ENCODE peak calls at places on chromosomes 1 and 21, in six cellular contexts. M is ovary, U is testis, H is suprapubic skin, Q is dorsolateral prefrontal cortex, C is heart right ventricle. N is an unnamed sample.

GRCh38 chr1:15433471-15433870 is 4.8 kb upstream of the CTRC start:
- DNase-seq in H (no peak), Q (no peak), C (no peak), U (no peak), M (no peak), N (no peak)

GRCh38 chr1:207713529-207713928 is 38.3 kb upstream of the CD46 start:
- DNase-seq in M (no peak), C (no peak), U (no peak), Q (no peak), H (no peak), N (no peak)

GRCh38 chr1:12069616-12070244 is 6.6 kb downstream of the TNFRSF8 start:
- DNase-seq in H (no peak), Q (no peak), C (no peak), M (no peak), U (no peak), N (no peak)

GRCh38 chr1:30807318-30808066 is 49.9 kb upstream of the LAPTM5 start:
- DNase-seq in H (no peak), U (peak), M (peak), Q (no peak), C (peak), N (no peak)

GRCh38 chr1:171434717-171435346 is 50.5 kb upstream of the PRRC2C start:
- DNase-seq in M (no peak), U (no peak), H (no peak), Q (no peak), C (no peak), N (no peak)

GRCh38 chr1:29574871-29575270 is 338.5 kb downstream of the PTPRU start:
- DNase-seq in M (no peak), Q (no peak), U (no peak), H (no peak), C (no peak), N (no peak)

GRCh38 chr1:217275617-217276398 is 355.1 kb downstream of the GPATCH2 start:
- DNase-seq in M (no peak), Q (no peak), C (no peak), H (no peak), U (no peak), N (no peak)

GRCh38 chr1:183023601-183024351 is 556 bp downstream of the LAMC1 start:
- DNase-seq in M (peak), C (peak), Q (peak), U (peak), H (peak), N (peak)

GRCh38 chr1:206979379-206980043 is 9.3 kb upstream of the FCAMR start:
- DNase-seq in M (no peak), U (no peak), C (no peak), Q (no peak), H (no peak), N (no peak)

GRCh38 chr1:68010094-68010493 is 40.3 kb downstream of the DIRAS3 start:
- DNase-seq in M (no peak), Q (no peak), U (no peak), C (no peak), H (no peak), N (no peak)

GRCh38 chr1:58204284-58204683 is 342.2 kb downstream of the OMA1 start:
- DNase-seq in U (no peak), M (no peak), H (no peak), C (no peak), Q (no peak), N (no peak)

GRCh38 chr1:60571811-60572210 is 498.2 kb upstream of the C1orf87 start:
- DNase-seq in M (no peak), Q (no peak), U (no peak), C (no peak), H (no peak), N (no peak)

GRCh38 chr1:156746716-156747631 is 4.5 kb downstream of the HDGF start:
- DNase-seq in U (peak), M (peak), H (peak), C (peak), Q (peak), N (peak)
- TF ChIP-seq CTCF in U (no peak), M (no peak), H (peak), C (no peak), Q (no peak), N (peak)

GRCh38 chr1:248243204-248243603 is 12.0 kb downstream of the OR2M4 start:
- DNase-seq in U (peak), Q (peak), C (peak), M (no peak), H (no peak), N (no peak)
- TF ChIP-seq CTCF in U (peak), Q (peak), C (no peak), M (no peak), H (peak), N (peak)

DNA sequence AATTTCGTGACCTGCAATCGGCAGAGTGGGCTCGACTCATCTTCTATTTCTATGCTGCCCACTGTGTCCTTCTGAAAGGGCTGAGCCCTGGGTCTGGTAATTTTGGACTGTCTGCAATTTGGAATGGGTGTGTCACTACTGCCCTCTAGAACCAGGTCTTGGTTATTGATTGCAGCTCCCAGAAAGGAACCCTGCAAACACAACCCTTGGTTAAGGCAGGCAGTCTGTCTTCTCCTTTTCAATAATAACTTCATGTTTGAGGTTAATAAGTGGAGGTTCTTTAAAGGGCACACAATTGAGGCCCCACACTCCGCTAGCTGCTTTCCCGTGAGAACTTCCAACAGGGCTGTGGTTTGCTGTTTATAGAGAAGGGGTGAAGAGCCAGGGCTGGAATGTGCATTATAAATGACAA is 79.9 kb upstream of the LYST start:
- DNase-seq in H (no peak), U (no peak), C (no peak), M (no peak), Q (no peak), N (no peak)
- TF ChIP-seq CTCF in H (no peak), U (no peak), C (no peak), M (no peak), Q (no peak), N (no peak)

GRCh38 chr21:15430023-15430422 is 299.8 kb upstream of the USP25 start:
- DNase-seq in M (no peak), U (no peak), Q (no peak), C (no peak), H (no peak), N (no peak)

GRCh38 chr21:15433091-15433490 is 296.7 kb upstream of the USP25 start:
- DNase-seq in H (no peak), C (no peak), M (no peak), Q (no peak), U (no peak), N (no peak)

GRCh38 chr21:15430577-15430976 is 299.2 kb upstream of the USP25 start:
- DNase-seq in U (no peak), M (no peak), C (peak), Q (no peak), H (no peak), N (no peak)

GRCh38 chr21:15434185-15434905 is 295.4 kb upstream of the USP25 start:
- DNase-seq in M (no peak), C (no peak), H (no peak), Q (no peak), U (no peak), N (no peak)

DNA sequence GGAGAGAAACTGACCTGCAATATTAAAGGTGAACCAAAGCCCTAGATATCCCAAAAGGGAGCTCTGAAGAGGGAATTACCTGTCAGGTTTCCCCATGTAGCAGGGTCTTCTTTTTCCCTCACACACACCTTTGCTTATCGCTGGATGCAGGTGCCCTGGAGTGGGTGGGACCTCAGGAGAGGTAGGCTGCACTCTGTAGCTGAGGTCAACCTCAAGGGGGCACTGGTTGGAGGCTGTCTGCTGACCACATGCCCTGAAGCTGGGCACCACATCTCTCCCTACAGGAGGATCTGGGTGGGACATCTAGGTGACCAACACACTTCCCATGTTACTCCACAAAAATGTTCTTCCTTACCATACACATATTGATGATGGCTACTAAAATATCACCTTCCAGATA is 298.7 kb upstream of the USP25 start:
- DNase-seq in M (no peak), Q (no peak), U (no peak), C (no peak), H (no peak), N (no peak)
- TF ChIP-seq CTCF in M (no peak), Q (no peak), U (no peak), C (no peak), H (no peak), N (no peak)

DNA sequence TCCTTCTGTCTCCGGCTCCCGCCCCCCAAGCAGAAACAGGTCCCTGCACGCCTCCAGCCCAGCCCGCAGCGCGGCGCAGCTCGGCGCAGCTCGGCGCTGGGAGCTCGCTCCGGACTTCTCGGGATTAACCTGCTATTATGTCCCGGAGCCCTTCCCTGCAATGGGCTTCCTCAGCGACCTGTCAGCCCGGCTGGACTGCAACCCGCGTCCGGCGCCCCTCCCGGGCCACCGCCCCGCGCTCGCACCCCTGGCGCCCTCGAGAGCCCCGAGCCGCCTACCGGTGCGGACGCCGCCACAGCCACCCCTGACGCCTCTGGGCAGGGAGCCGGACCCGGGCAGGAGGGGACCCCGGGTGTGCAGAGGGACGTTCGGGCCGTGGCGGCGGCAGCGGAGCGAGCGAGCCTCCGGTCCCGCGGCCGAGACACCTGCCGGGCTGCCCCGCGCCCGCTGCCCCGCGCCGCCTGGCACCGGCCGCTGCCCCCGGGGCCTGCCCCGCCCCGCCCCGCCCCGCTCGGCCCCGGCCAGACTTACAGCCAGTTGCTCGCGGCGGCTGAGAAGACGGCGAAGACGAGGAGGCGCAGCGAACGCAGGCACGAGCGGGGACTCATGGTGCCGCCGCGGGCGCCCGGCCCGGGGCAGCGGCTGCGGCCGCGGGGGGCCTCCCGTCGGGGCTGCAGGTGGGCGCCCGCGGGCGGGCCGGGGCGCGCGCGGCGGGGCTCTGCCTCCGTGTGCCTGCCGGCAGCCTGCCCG is 407 bp downstream of the WNT4 start:
- DNase-seq in M (no peak), H (no peak), Q (no peak), U (no peak), C (no peak), N (no peak)
- TF ChIP-seq CTCF in M (no peak), H (no peak), Q (no peak), U (no peak), C (no peak), N (peak)